ENCODE peak calls at places on chromosomes 4 and X, in nine cellular contexts. P is fibroblast of lung, J is HCT116, A is K562, Y is SK-N-SH, V is endothelial cell of umbilical vein, U is neural progenitor cell, T is GM23248, L is mesenchymal stem cell. N is an unnamed sample. For H3K4me1, the result is how much of the 10 kb centered on the place peaks cover.

GRCh38 chr4:155809835-155810234 is 51.0 kb downstream of the GUCY1B1 start:
- DNase-seq in P (peak), J (peak), A (peak), Y (peak), V (peak), U (peak), T (peak), L (peak), N (no peak)

GRCh38 chr4:6494431-6495295 is 22.2 kb upstream of the PPP2R2C start:
- DNase-seq in P (no peak), J (no peak), A (no peak), Y (no peak), V (no peak), U (no peak), T (no peak), L (no peak), N (no peak)

GRCh38 chrX:133444952-133445831 is 29.9 kb upstream of the GPC4 start:
- DNase-seq in P (peak), J (peak), A (no peak), Y (no peak), V (no peak), U (peak), T (peak), L (peak), N (no peak)

GRCh38 chr4:123463869-123464268 is 67.3 kb downstream of the SPRY1 start:
- DNase-seq in P (no peak), J (no peak), A (no peak), Y (no peak), V (no peak), U (peak), T (no peak), L (no peak), N (no peak)

GRCh38 chr4:56979674-56980073 is 978 bp downstream of the POLR2B start:
- DNase-seq in P (no peak), J (no peak), A (no peak), Y (no peak), V (peak), U (peak), T (peak), L (peak), N (no peak)

GRCh38 chrX:19627533-19627932 is 112.2 kb upstream of the MAP3K15 start:
- DNase-seq in P (peak), J (no peak), A (no peak), Y (no peak), V (no peak), U (no peak), T (peak), L (peak), N (no peak)

GRCh38 chrX:107716816-107717700 is 58.5 kb downstream of the TSC22D3 start:
- DNase-seq in P (peak), J (peak), A (no peak), Y (peak), V (peak), U (peak), T (peak), L (peak), N (peak)

GRCh38 chr4:17142232-17142711 is 243.8 kb upstream of the LDB2 start:
- DNase-seq in P (peak), J (no peak), A (no peak), Y (no peak), V (peak), U (no peak), T (peak), L (peak), N (no peak)

GRCh38 chrX:42117318-42117717 is 194.0 kb upstream of the CASK start:
- DNase-seq in P (no peak), J (no peak), A (no peak), Y (no peak), V (no peak), U (no peak), T (no peak), L (no peak), N (no peak)

GRCh38 chrX:40156472-40157227 is 58.9 kb upstream of the BCOR start:
- DNase-seq in P (no peak), J (no peak), A (no peak), Y (no peak), V (no peak), U (peak), T (no peak), L (peak), N (no peak)

GRCh38 chr4:183242291-183242690 is 77.8 kb downstream of the CLDN22 start:
- DNase-seq in P (no peak), J (no peak), A (no peak), Y (no peak), V (no peak), U (no peak), T (no peak), L (no peak), N (no peak)

GRCh38 chrX:41085883-41086626 is 810 bp downstream of the USP9X start:
- DNase-seq in P (peak), J (no peak), A (no peak), Y (peak), V (peak), U (peak), T (peak), L (peak), N (peak)

GRCh38 chr4:53695540-53696463 is 104.5 kb upstream of the LNX1 start:
- DNase-seq in P (no peak), J (no peak), A (no peak), Y (no peak), V (no peak), U (no peak), T (no peak), L (no peak), N (peak)

GRCh38 chr4:26896636-26897035 is 36.0 kb downstream of the STIM2 start:
- DNase-seq in P (peak), J (no peak), A (no peak), Y (no peak), V (peak), U (no peak), T (peak), L (peak), N (no peak)

GRCh38 chr4:75229783-75230570 is 284.2 kb downstream of the RCHY1 start:
- DNase-seq in P (no peak), J (no peak), A (no peak), Y (no peak), V (no peak), U (no peak), T (no peak), L (peak), N (no peak)

GRCh38 chr4:21009956-21010355 is 309.7 kb downstream of the PACRGL start:
- DNase-seq in P (no peak), J (no peak), A (no peak), Y (no peak), V (no peak), U (peak), T (no peak), L (no peak), N (no peak)

GRCh38 chr4:103397527-103397926 is 199.4 kb upstream of the CENPE start:
- DNase-seq in P (no peak), J (no peak), A (no peak), Y (no peak), V (no peak), U (no peak), T (no peak), L (peak), N (no peak)

GRCh38 chr4:109576462-109576861 is 16.4 kb downstream of the MCUB start:
- DNase-seq in P (peak), J (no peak), A (peak), Y (no peak), V (peak), U (no peak), T (peak), L (peak), N (no peak)

GRCh38 chr4:77899607-77900006 is 37.0 kb downstream of the MRPL1 start:
- DNase-seq in P (no peak), J (no peak), A (no peak), Y (no peak), V (no peak), U (no peak), T (no peak), L (peak), N (no peak)

GRCh38 chr4:141346144-141346543 is 125.4 kb downstream of the ZNF330 start:
- DNase-seq in P (peak), J (peak), A (peak), Y (peak), V (peak), U (peak), T (peak), L (peak), N (no peak)

GRCh38 chr4:68342139-68342538 is 7.8 kb downstream of the YTHDC1 start:
- DNase-seq in P (peak), J (no peak), A (peak), Y (no peak), V (peak), U (peak), T (peak), L (peak), N (no peak)

GRCh38 chrX:39398215-39398972 is 597.1 kb downstream of the MID1IP1 start:
- DNase-seq in P (no peak), J (no peak), A (no peak), Y (no peak), V (no peak), U (no peak), T (no peak), L (no peak), N (no peak)

GRCh38 chr4:142043509-142043908 is 407.1 kb downstream of the IL15 start:
- DNase-seq in P (peak), J (no peak), A (no peak), Y (no peak), V (no peak), U (no peak), T (peak), L (peak), N (no peak)

GRCh38 chr4:150268444-150268843 is 190.2 kb downstream of the DCLK2 start:
- DNase-seq in P (no peak), J (no peak), A (no peak), Y (no peak), V (peak), U (no peak), T (no peak), L (peak), N (no peak)

GRCh38 chr4:171932238-171932637 is 119.0 kb downstream of the GALNTL6 start:
- DNase-seq in P (no peak), J (no peak), A (peak), Y (no peak), V (no peak), U (no peak), T (no peak), L (no peak), N (peak)

GRCh38 chrX:30513284-30513683 is 64.3 kb downstream of the TASL start:
- DNase-seq in P (no peak), J (no peak), A (peak), Y (peak), V (peak), U (peak), T (peak), L (peak), N (no peak)

GRCh38 chr4:140448162-140448561 is 20.7 kb upstream of the CLGN start:
- DNase-seq in P (no peak), J (no peak), A (no peak), Y (no peak), V (no peak), U (no peak), T (no peak), L (no peak), N (no peak)

GRCh38 chr4:113718252-113718651 is 43.3 kb downstream of the CAMK2D start:
- DNase-seq in P (no peak), J (no peak), A (no peak), Y (no peak), V (no peak), U (no peak), T (no peak), L (no peak), N (no peak)

GRCh38 chr4:84497835-84498202 is 1.3 kb downstream of the NKX6-1 start:
- DNase-seq in P (no peak), J (no peak), A (no peak), Y (no peak), V (no peak), U (no peak), T (no peak), L (no peak), N (peak)

GRCh38 chr4:67101612-67102011 is 443.7 kb downstream of the CENPC start:
- DNase-seq in P (no peak), J (no peak), A (no peak), Y (no peak), V (no peak), U (no peak), T (no peak), L (no peak), N (no peak)

GRCh38 chr4:1602621-1603412 is 81.3 kb downstream of the FAM53A start:
- DNase-seq in P (no peak), J (no peak), A (no peak), Y (no peak), V (no peak), U (no peak), T (no peak), L (no peak), N (peak)
- H3K4me1 ChIP-seq in P (under half), J (under half), A (half or more), Y (under half), V (under half), U (under half), T (under half), L (under half), N (under half)

GRCh38 chrX:48737940-48738339 is 23.6 kb upstream of the GLOD5 start:
- DNase-seq in P (no peak), J (no peak), A (no peak), Y (no peak), V (no peak), U (no peak), T (peak), L (no peak), N (no peak)

GRCh38 chrX:48741834-48742233 is 19.7 kb upstream of the GLOD5 start:
- DNase-seq in P (no peak), J (no peak), A (peak), Y (no peak), V (no peak), U (no peak), T (no peak), L (no peak), N (no peak)

GRCh38 chrX:48737213-48737938 is 24.2 kb upstream of the GLOD5 start:
- DNase-seq in P (peak), J (peak), A (peak), Y (peak), V (peak), U (peak), T (peak), L (peak), N (peak)

GRCh38 chrX:48736878-48737212 is 24.7 kb upstream of the GLOD5 start:
- DNase-seq in P (no peak), J (no peak), A (no peak), Y (no peak), V (no peak), U (no peak), T (no peak), L (no peak), N (no peak)

GRCh38 chrX:48736303-48736702 is 25.2 kb upstream of the GLOD5 start:
- DNase-seq in P (no peak), J (no peak), A (no peak), Y (no peak), V (no peak), U (no peak), T (no peak), L (no peak), N (no peak)
- H3K9ac ChIP-seq in P (no peak), J (peak), A (peak), Y (no peak), V (no peak), U (no peak), T (peak), L (peak), N (no peak)

GRCh38 chr4:8221476-8221875 is 22.4 kb downstream of the SH3TC1 start:
- DNase-seq in P (peak), J (no peak), A (no peak), Y (peak), V (no peak), U (no peak), T (peak), L (peak), N (no peak)
- H3K4me1 ChIP-seq in P (under half), J (under half), A (under half), Y (under half), V (under half), U (under half), T (under half), L (under half), N (under half)

GRCh38 chrX:27439771-27440170 is 23.4 kb downstream of the PPP4R3C start:
- DNase-seq in P (no peak), J (no peak), A (no peak), Y (no peak), V (peak), U (no peak), T (no peak), L (no peak), N (no peak)
- H3K9ac ChIP-seq in P (no peak), J (no peak), A (no peak), Y (no peak), V (no peak), U (no peak), T (no peak), L (no peak), N (no peak)

GRCh38 chrX:68684919-68685304 is 37.4 kb downstream of the STARD8 start:
- DNase-seq in P (no peak), J (no peak), A (no peak), Y (no peak), V (no peak), U (no peak), T (no peak), L (no peak), N (no peak)

GRCh38 chrX:68681443-68681941 is 34.0 kb downstream of the STARD8 start:
- DNase-seq in P (peak), J (no peak), A (no peak), Y (no peak), V (no peak), U (no peak), T (peak), L (peak), N (no peak)

GRCh38 chrX:68684291-68684918 is 36.9 kb downstream of the STARD8 start:
- DNase-seq in P (no peak), J (no peak), A (peak), Y (no peak), V (peak), U (no peak), T (no peak), L (peak), N (peak)

GRCh38 chrX:68683580-68683979 is 36.1 kb downstream of the STARD8 start:
- DNase-seq in P (no peak), J (no peak), A (no peak), Y (no peak), V (no peak), U (no peak), T (no peak), L (no peak), N (no peak)

GRCh38 chrX:68682790-68683189 is 35.3 kb downstream of the STARD8 start:
- DNase-seq in P (no peak), J (no peak), A (no peak), Y (no peak), V (no peak), U (no peak), T (no peak), L (no peak), N (no peak)
- H3K4me1 ChIP-seq in P (under half), J (under half), A (under half), Y (under half), V (under half), U (under half), T (under half), L (under half), N (under half)

DNA sequence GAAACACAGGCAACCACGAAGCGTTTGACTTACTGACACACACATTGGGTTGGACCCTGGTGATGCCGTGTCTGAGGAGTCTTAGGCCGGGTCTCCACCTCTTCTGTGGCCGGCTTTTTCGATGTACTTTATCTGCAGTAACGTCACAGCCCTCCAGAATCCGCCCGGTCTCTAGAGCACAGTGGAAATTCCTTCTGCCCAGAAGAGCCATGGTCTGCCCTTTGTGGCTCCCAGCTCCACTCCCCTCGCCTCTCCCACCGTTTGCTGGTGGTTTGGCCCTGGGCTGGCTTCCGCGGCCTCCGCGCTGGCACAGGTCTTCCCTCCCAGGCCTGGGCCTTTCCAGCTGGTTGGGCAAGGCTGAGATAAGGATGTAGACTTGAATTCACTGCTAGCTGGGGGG is 4.3 kb downstream of the MAEA start:
- DNase-seq in P (peak), J (no peak), A (no peak), Y (no peak), V (no peak), U (no peak), T (no peak), L (no peak), N (peak)
- H3K9ac ChIP-seq in P (no peak), J (no peak), A (peak), Y (no peak), V (no peak), U (no peak), T (no peak), L (peak), N (no peak)

GRCh38 chr4:184384056-184384809 is 90.1 kb downstream of the IRF2 start:
- DNase-seq in P (peak), J (no peak), A (no peak), Y (no peak), V (peak), U (peak), T (peak), L (peak), N (peak)
- H3K4me1 ChIP-seq in P (under half), J (under half), A (under half), Y (under half), V (half or more), U (under half), T (under half), L (under half), N (under half)

DNA sequence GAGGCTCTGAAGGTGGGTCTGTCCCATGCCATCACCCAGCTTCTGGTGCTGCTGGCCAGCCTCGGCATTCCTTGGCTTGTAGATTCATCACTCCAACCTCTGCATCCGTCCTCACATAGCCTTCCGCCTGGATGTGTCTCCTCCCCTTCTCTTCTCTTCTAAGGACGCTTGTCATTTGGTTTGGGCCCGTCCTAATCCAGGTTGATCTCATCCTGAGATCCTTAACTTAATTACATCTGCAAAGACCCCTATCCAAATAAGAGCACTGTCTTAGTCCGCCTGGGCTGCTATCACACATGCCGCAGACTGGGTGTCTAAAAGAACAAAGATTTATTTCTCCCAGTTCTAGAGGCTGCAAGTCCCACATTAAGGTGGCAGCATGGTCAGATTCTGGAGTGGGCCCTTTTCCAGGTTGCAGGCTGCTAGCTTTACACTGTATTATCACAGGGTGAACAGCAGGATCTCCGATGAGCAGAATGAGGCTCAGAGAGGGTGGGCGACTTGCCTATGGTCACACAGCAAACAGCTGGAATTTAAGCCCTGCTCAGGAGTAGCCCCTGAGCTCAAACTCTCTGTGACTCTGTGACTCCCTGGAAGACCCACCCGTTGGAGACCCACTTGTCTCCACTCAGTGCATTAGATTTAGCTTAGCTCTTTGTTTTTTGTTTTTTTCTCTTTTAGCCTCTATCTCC is 113.1 kb downstream of the STK32B start:
- DNase-seq in P (no peak), J (no peak), A (no peak), Y (no peak), V (no peak), U (no peak), T (no peak), L (no peak), N (no peak)
- H3K9ac ChIP-seq in P (no peak), J (no peak), A (no peak), Y (no peak), V (no peak), U (no peak), T (no peak), L (no peak), N (no peak)